ENCODE peak calls at places on chromosomes 3 and 15, in five cellular contexts. E is heart right ventricle, P is SK-N-SH, L is sigmoid colon, R is OCI-LY7. M is an unnamed sample. For H3K4me1, the result is how much of the 10 kb centered on the place peaks cover.

GRCh38 chr15:90930861-90931629 is 1.3 kb downstream of the HDDC3 start:
- DNase-seq in R (peak), P (no peak), L (peak), E (no peak), M (no peak)

GRCh38 chr3:32021155-32021554 is 39.6 kb downstream of the ZNF860 start:
- DNase-seq in L (no peak), R (no peak), E (no peak), P (no peak), M (no peak)

GRCh38 chr15:92879949-92880725 is 20.0 kb upstream of the CHD2 start:
- DNase-seq in E (no peak), L (no peak), P (no peak), R (peak), M (no peak)

GRCh38 chr15:98800437-98801233 is 152.3 kb downstream of the IGF1R start:
- DNase-seq in R (no peak), L (peak), P (peak), E (peak), M (peak)

GRCh38 chr3:186418601-186419238 is 56.7 kb upstream of the DGKG start:
- DNase-seq in E (no peak), R (no peak), L (no peak), P (peak), M (no peak)

GRCh38 chr15:62241135-62241770 is 76.2 kb upstream of the C2CD4B start:
- DNase-seq in R (peak), P (no peak), L (no peak), E (no peak), M (peak)

GRCh38 chr3:19264424-19264823 is 116.1 kb downstream of the KCNH8 start:
- DNase-seq in E (no peak), P (no peak), L (no peak), R (no peak), M (no peak)

GRCh38 chr3:196740476-196741400 is 1.1 kb downstream of the PAK2 start:
- DNase-seq in L (no peak), R (peak), E (peak), P (peak), M (no peak)

GRCh38 chr3:29079358-29079757 is 201.5 kb upstream of the RBMS3 start:
- DNase-seq in R (no peak), E (no peak), P (no peak), L (no peak), M (no peak)

GRCh38 chr3:171347017-171347979 is 112.9 kb downstream of the TNIK start:
- DNase-seq in L (no peak), P (no peak), R (no peak), E (no peak), M (no peak)

GRCh38 chr3:187777331-187778046 is 32.2 kb upstream of the BCL6 start:
- DNase-seq in R (no peak), L (no peak), P (no peak), E (no peak), M (no peak)

GRCh38 chr3:38992117-38992779 is 59.5 kb downstream of the SCN11A start:
- DNase-seq in L (no peak), E (no peak), P (no peak), R (no peak), M (no peak)

GRCh38 chr3:99774467-99774866 is 43.2 kb upstream of the CMSS1 start:
- DNase-seq in P (no peak), E (no peak), R (no peak), L (no peak), M (no peak)

GRCh38 chr15:83206387-83206970 is 1.1 kb downstream of the HDGFL3 start:
- DNase-seq in P (no peak), L (peak), E (peak), R (peak), M (peak)

GRCh38 chr3:41627477-41628087 is 334.3 kb downstream of the ULK4 start:
- DNase-seq in L (no peak), E (no peak), P (no peak), R (no peak), M (no peak)

GRCh38 chr3:23877324-23877980 is 39.3 kb downstream of the NKIRAS1 start:
- DNase-seq in P (no peak), E (peak), R (no peak), L (no peak), M (no peak)

GRCh38 chr15:41341519-41341918 is 8.8 kb downstream of the NUSAP1 start:
- DNase-seq in E (no peak), R (no peak), L (no peak), P (no peak), M (no peak)

GRCh38 chr3:29195055-29195454 is 85.8 kb upstream of the RBMS3 start:
- DNase-seq in R (no peak), L (no peak), E (no peak), P (no peak), M (no peak)

GRCh38 chr3:1195922-1196321 is 103.1 kb downstream of the CNTN6 start:
- DNase-seq in P (no peak), L (no peak), E (no peak), R (no peak), M (no peak)

GRCh38 chr3:185406127-185406620 is 43.2 kb downstream of the MAP3K13 start:
- DNase-seq in L (no peak), P (no peak), E (no peak), R (no peak), M (no peak)

GRCh38 chr3:178536271-178537079 is at the start of gene KCNMB2:
- DNase-seq in R (no peak), E (peak), L (no peak), P (no peak), M (no peak)

GRCh38 chr3:44439499-44440295 is 37.8 kb downstream of the ZNF445 start:
- DNase-seq in E (peak), L (peak), P (peak), R (peak), M (no peak)

GRCh38 chr3:16411450-16411849 is 102.0 kb downstream of the RFTN1 start:
- DNase-seq in E (no peak), P (no peak), R (peak), L (no peak), M (no peak)

GRCh38 chr3:84510007-84510406 is 448.8 kb upstream of the CADM2 start:
- DNase-seq in L (no peak), E (no peak), R (no peak), P (no peak), M (no peak)

GRCh38 chr3:196144383-196145105 is 62.7 kb upstream of the TFRC start:
- DNase-seq in E (no peak), R (no peak), L (no peak), P (no peak), M (no peak)

GRCh38 chr15:67013696-67014095 is 51.7 kb upstream of the SMAD3 start:
- DNase-seq in P (no peak), R (no peak), E (peak), L (no peak), M (peak)

GRCh38 chr3:174986685-174987084 is 127.6 kb downstream of the NAALADL2 start:
- DNase-seq in P (no peak), R (no peak), E (no peak), L (no peak), M (no peak)

GRCh38 chr3:112048911-112049310 is 14.4 kb downstream of the TMPRSS7 start:
- DNase-seq in R (no peak), L (no peak), P (no peak), E (no peak), M (no peak)

GRCh38 chr15:70466305-70466704 is 297.1 kb downstream of the UACA start:
- DNase-seq in L (no peak), E (no peak), P (no peak), R (no peak), M (no peak)

GRCh38 chr3:157129782-157130137 is 30.2 kb downstream of the CCNL1 start:
- DNase-seq in R (no peak), L (no peak), E (no peak), P (no peak), M (peak)

GRCh38 chr15:74134387-74135027 is 4.1 kb downstream of the ISLR2 start:
- DNase-seq in P (no peak), R (no peak), E (no peak), L (peak), M (no peak)

GRCh38 chr15:55707523-55707922 is 35.4 kb downstream of the PRTG start:
- DNase-seq in E (no peak), L (no peak), P (no peak), R (no peak), M (peak)

GRCh38 chr3:52529376-52530333 is 4.0 kb downstream of the NT5DC2 start:
- DNase-seq in E (peak), R (no peak), P (peak), L (peak), M (no peak)

GRCh38 chr15:29451201-29451781 is 181.7 kb upstream of the NSMCE3 start:
- DNase-seq in P (peak), E (no peak), R (no peak), L (no peak), M (no peak)

GRCh38 chr3:30934208-30934550 is 39.7 kb upstream of the GADL1 start:
- DNase-seq in R (peak), P (peak), E (no peak), L (no peak), M (peak)

GRCh38 chr3:159854500-159855124 is 134.0 kb upstream of the IL12A start:
- DNase-seq in R (no peak), P (no peak), E (no peak), L (no peak), M (peak)
- H3K4me1 ChIP-seq in R (under half), P (under half), E (under half), L (under half), M (under half)

GRCh38 chr3:183085634-183086390 is 13.5 kb downstream of the MCCC1 start:
- DNase-seq in P (peak), L (no peak), R (peak), E (no peak), M (peak)
- H3K4me1 ChIP-seq in P (under half), L (under half), R (under half), E (under half), M (under half)

GRCh38 chr3:123072564-123072963 is 5.7 kb downstream of the PDIA5 start:
- DNase-seq in E (no peak), L (no peak), P (no peak), R (no peak), M (no peak)
- H3K4me1 ChIP-seq in E (under half), L (under half), P (under half), R (under half), M (under half)

GRCh38 chr3:50623840-50624474 is 7.0 kb downstream of the MAPKAPK3 start:
- DNase-seq in E (no peak), L (no peak), P (no peak), R (peak), M (no peak)

GRCh38 chr3:50622881-50623280 is 5.9 kb downstream of the MAPKAPK3 start:
- DNase-seq in L (no peak), P (no peak), E (no peak), R (no peak), M (no peak)

GRCh38 chr3:50625879-50626182 is 8.9 kb downstream of the MAPKAPK3 start:
- DNase-seq in R (no peak), E (no peak), P (no peak), L (no peak), M (no peak)

GRCh38 chr3:50625131-50625878 is 8.4 kb downstream of the MAPKAPK3 start:
- DNase-seq in E (no peak), P (no peak), L (no peak), R (no peak), M (no peak)

DNA sequence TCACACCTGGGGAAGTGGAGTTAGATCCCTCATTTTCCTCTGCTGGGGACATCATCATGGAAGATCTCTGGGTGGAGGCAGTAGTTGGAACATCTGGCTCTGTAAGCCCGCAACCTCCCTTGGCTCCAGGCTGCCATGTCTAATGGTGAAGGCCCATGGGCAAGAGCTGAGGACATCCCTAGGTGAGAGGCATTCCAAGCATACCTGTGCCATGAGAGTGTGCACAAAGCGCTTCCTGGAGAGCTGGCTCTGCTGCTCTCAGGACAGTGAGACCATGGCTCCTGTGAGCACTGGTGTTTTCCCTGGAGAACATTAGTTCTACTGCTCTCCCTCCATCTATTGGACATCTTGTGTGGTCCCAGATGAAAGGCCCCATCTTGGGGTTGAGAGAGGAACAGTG is 7.7 kb downstream of the MAPKAPK3 start:
- DNase-seq in L (no peak), P (no peak), E (no peak), R (no peak), M (no peak)
- H3K4me1 ChIP-seq in L (under half), P (under half), E (half or more), R (under half), M (under half)

DNA sequence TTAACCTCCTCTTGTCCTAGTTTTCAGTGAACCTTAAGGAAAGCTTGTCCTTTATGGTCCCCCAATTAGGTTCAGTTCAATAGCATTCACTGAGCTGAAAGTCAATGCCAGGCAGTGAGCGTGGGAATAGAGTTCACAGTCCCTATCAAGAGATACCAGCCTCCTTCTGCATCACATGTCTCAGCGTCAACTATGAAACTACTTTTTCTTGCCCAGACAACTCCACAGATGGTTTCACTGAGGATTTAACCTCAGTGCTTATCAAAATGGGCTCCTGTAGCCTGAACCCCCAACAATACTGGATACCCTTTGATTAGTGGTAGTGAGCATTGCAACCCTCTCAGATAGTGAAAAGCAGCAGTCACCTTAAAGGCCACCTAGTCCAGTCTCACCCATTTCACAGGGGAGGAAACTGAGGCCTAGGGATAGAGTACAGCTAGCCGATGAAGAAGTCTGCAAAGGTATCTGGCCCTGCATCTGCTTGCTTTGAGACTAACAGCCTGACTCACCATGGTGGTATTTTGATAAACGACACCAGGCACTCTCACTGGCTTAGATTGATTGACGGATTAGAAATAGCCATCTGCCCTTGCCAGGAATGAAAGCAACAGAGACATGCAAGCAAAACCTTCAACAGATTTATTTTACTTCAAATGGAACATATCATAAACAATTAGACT is 1.6 kb upstream of the UBA3 start:
- DNase-seq in R (peak), L (no peak), E (no peak), P (peak), M (no peak)
- H3K4me1 ChIP-seq in R (half or more), L (under half), E (half or more), P (under half), M (under half)

M was measured in SJCRH30.